ENCODE peak calls at places on chromosomes 4 and X, in nine cellular contexts. One of them, this sample, is unnamed. For H3K9me3, the result is how much of the 10 kb centered on the place peaks cover.

GRCh38 chrX:136250191-136251041 is 784 bp downstream of the MAP7D3 start:
- DNase-seq in right lobe of liver: no peak
- DNase-seq in right cardiac atrium: no peak
- DNase-seq in left ventricle myocardium inferior: no peak
- DNase-seq in stomach: no peak
- DNase-seq in mucosa of descending colon: no peak
- DNase-seq in H9: no peak
- DNase-seq in CD4-positive, alpha-beta T cell: peak
- DNase-seq in heart left ventricle: peak
- DNase-seq in this sample: no peak

GRCh38 chrX:6813836-6814370 is 279.0 kb upstream of the VCX3A start:
- DNase-seq in right lobe of liver: no peak
- DNase-seq in right cardiac atrium: no peak
- DNase-seq in left ventricle myocardium inferior: no peak
- DNase-seq in stomach: no peak
- DNase-seq in mucosa of descending colon: no peak
- DNase-seq in H9: peak
- DNase-seq in CD4-positive, alpha-beta T cell: no peak
- DNase-seq in heart left ventricle: no peak
- DNase-seq in this sample: no peak

GRCh38 chr4:125582302-125582701 is 267.5 kb downstream of the FAT4 start:
- DNase-seq in right lobe of liver: no peak
- DNase-seq in right cardiac atrium: no peak
- DNase-seq in left ventricle myocardium inferior: no peak
- DNase-seq in stomach: no peak
- DNase-seq in mucosa of descending colon: no peak
- DNase-seq in H9: no peak
- DNase-seq in CD4-positive, alpha-beta T cell: no peak
- DNase-seq in heart left ventricle: no peak
- DNase-seq in this sample: no peak

GRCh38 chr4:101753702-101754101 is 36.8 kb upstream of the BANK1 start:
- DNase-seq in right lobe of liver: no peak
- DNase-seq in right cardiac atrium: no peak
- DNase-seq in left ventricle myocardium inferior: no peak
- DNase-seq in stomach: no peak
- DNase-seq in mucosa of descending colon: no peak
- DNase-seq in H9: no peak
- DNase-seq in CD4-positive, alpha-beta T cell: no peak
- DNase-seq in heart left ventricle: no peak
- DNase-seq in this sample: no peak

GRCh38 chrX:68018248-68019203 is 414.8 kb downstream of the OPHN1 start:
- DNase-seq in right lobe of liver: peak
- DNase-seq in right cardiac atrium: no peak
- DNase-seq in left ventricle myocardium inferior: no peak
- DNase-seq in stomach: no peak
- DNase-seq in mucosa of descending colon: no peak
- DNase-seq in H9: peak
- DNase-seq in CD4-positive, alpha-beta T cell: no peak
- DNase-seq in heart left ventricle: no peak
- DNase-seq in this sample: no peak

GRCh38 chrX:153633048-153633447 is 14.0 kb upstream of the DUSP9 start:
- DNase-seq in right lobe of liver: no peak
- DNase-seq in right cardiac atrium: no peak
- DNase-seq in left ventricle myocardium inferior: no peak
- DNase-seq in stomach: no peak
- DNase-seq in mucosa of descending colon: no peak
- DNase-seq in H9: no peak
- DNase-seq in CD4-positive, alpha-beta T cell: no peak
- DNase-seq in heart left ventricle: no peak
- DNase-seq in this sample: no peak

GRCh38 chrX:1554469-1555210 is 17.7 kb upstream of the P2RY8 start:
- DNase-seq in right lobe of liver: no peak
- DNase-seq in right cardiac atrium: no peak
- DNase-seq in left ventricle myocardium inferior: no peak
- DNase-seq in stomach: peak
- DNase-seq in mucosa of descending colon: peak
- DNase-seq in H9: no peak
- DNase-seq in CD4-positive, alpha-beta T cell: peak
- DNase-seq in heart left ventricle: no peak
- DNase-seq in this sample: peak

GRCh38 chr4:98496446-98496845 is 162.0 kb downstream of the TSPAN5 start:
- DNase-seq in right lobe of liver: no peak
- DNase-seq in right cardiac atrium: no peak
- DNase-seq in left ventricle myocardium inferior: no peak
- DNase-seq in stomach: no peak
- DNase-seq in mucosa of descending colon: no peak
- DNase-seq in H9: no peak
- DNase-seq in CD4-positive, alpha-beta T cell: no peak
- DNase-seq in heart left ventricle: no peak
- DNase-seq in this sample: no peak

GRCh38 chr4:90127223-90127705 is at the start of gene CCSER1:
- DNase-seq in right lobe of liver: peak
- DNase-seq in right cardiac atrium: peak
- DNase-seq in left ventricle myocardium inferior: peak
- DNase-seq in stomach: peak
- DNase-seq in mucosa of descending colon: peak
- DNase-seq in H9: peak
- DNase-seq in CD4-positive, alpha-beta T cell: peak
- DNase-seq in heart left ventricle: peak
- DNase-seq in this sample: no peak

GRCh38 chr4:68865178-68865638 is 49.4 kb downstream of the UGT2B10 start:
- DNase-seq in right lobe of liver: no peak
- DNase-seq in right cardiac atrium: no peak
- DNase-seq in left ventricle myocardium inferior: no peak
- DNase-seq in stomach: no peak
- DNase-seq in mucosa of descending colon: no peak
- DNase-seq in H9: no peak
- DNase-seq in CD4-positive, alpha-beta T cell: no peak
- DNase-seq in heart left ventricle: no peak
- DNase-seq in this sample: no peak

GRCh38 chr4:80202190-80202711 is 4.9 kb downstream of the PRDM8 start:
- DNase-seq in right lobe of liver: peak
- DNase-seq in right cardiac atrium: peak
- DNase-seq in left ventricle myocardium inferior: peak
- DNase-seq in stomach: peak
- DNase-seq in mucosa of descending colon: peak
- DNase-seq in H9: peak
- DNase-seq in CD4-positive, alpha-beta T cell: peak
- DNase-seq in heart left ventricle: peak
- DNase-seq in this sample: peak

GRCh38 chr4:104941661-104942062 is 205.0 kb upstream of the TET2 start:
- DNase-seq in right lobe of liver: no peak
- DNase-seq in right cardiac atrium: no peak
- DNase-seq in left ventricle myocardium inferior: no peak
- DNase-seq in stomach: no peak
- DNase-seq in mucosa of descending colon: no peak
- DNase-seq in H9: no peak
- DNase-seq in CD4-positive, alpha-beta T cell: no peak
- DNase-seq in heart left ventricle: no peak
- DNase-seq in this sample: no peak

GRCh38 chr4:122458625-122459024 is 2.1 kb upstream of the IL2 start:
- DNase-seq in right lobe of liver: no peak
- DNase-seq in right cardiac atrium: no peak
- DNase-seq in left ventricle myocardium inferior: no peak
- DNase-seq in stomach: no peak
- DNase-seq in mucosa of descending colon: no peak
- DNase-seq in H9: no peak
- DNase-seq in CD4-positive, alpha-beta T cell: no peak
- DNase-seq in heart left ventricle: no peak
- DNase-seq in this sample: peak

GRCh38 chr4:17817027-17817426 is 6.2 kb downstream of the NCAPG start:
- DNase-seq in right lobe of liver: no peak
- DNase-seq in right cardiac atrium: no peak
- DNase-seq in left ventricle myocardium inferior: no peak
- DNase-seq in stomach: no peak
- DNase-seq in mucosa of descending colon: no peak
- DNase-seq in H9: no peak
- DNase-seq in CD4-positive, alpha-beta T cell: no peak
- DNase-seq in heart left ventricle: no peak
- DNase-seq in this sample: no peak

GRCh38 chrX:14694631-14695030 is 165.3 kb downstream of the GLRA2 start:
- DNase-seq in right lobe of liver: no peak
- DNase-seq in right cardiac atrium: no peak
- DNase-seq in left ventricle myocardium inferior: no peak
- DNase-seq in stomach: no peak
- DNase-seq in mucosa of descending colon: no peak
- DNase-seq in H9: no peak
- DNase-seq in CD4-positive, alpha-beta T cell: no peak
- DNase-seq in heart left ventricle: no peak
- DNase-seq in this sample: no peak

GRCh38 chr4:184992422-184992821 is 25.9 kb upstream of the HELT start:
- DNase-seq in right lobe of liver: no peak
- DNase-seq in right cardiac atrium: no peak
- DNase-seq in left ventricle myocardium inferior: no peak
- DNase-seq in stomach: no peak
- DNase-seq in mucosa of descending colon: no peak
- DNase-seq in H9: no peak
- DNase-seq in CD4-positive, alpha-beta T cell: no peak
- DNase-seq in heart left ventricle: no peak
- DNase-seq in this sample: no peak

GRCh38 chr4:104064650-104065577 is 345.1 kb upstream of the TACR3 start:
- DNase-seq in right lobe of liver: peak
- DNase-seq in right cardiac atrium: peak
- DNase-seq in left ventricle myocardium inferior: peak
- DNase-seq in stomach: peak
- DNase-seq in mucosa of descending colon: no peak
- DNase-seq in H9: peak
- DNase-seq in CD4-positive, alpha-beta T cell: no peak
- DNase-seq in heart left ventricle: peak
- DNase-seq in this sample: no peak

GRCh38 chr4:145081756-145082155 is 16.2 kb downstream of the ANAPC10 start:
- DNase-seq in right lobe of liver: no peak
- DNase-seq in right cardiac atrium: no peak
- DNase-seq in left ventricle myocardium inferior: no peak
- DNase-seq in stomach: no peak
- DNase-seq in mucosa of descending colon: no peak
- DNase-seq in H9: no peak
- DNase-seq in CD4-positive, alpha-beta T cell: no peak
- DNase-seq in heart left ventricle: no peak
- DNase-seq in this sample: no peak

GRCh38 chrX:120664081-120664480 is 34.2 kb upstream of the C1GALT1C1 start:
- DNase-seq in right lobe of liver: no peak
- DNase-seq in right cardiac atrium: no peak
- DNase-seq in left ventricle myocardium inferior: no peak
- DNase-seq in stomach: no peak
- DNase-seq in mucosa of descending colon: no peak
- DNase-seq in H9: no peak
- DNase-seq in CD4-positive, alpha-beta T cell: no peak
- DNase-seq in heart left ventricle: no peak
- DNase-seq in this sample: no peak

GRCh38 chr4:27684501-27685077 is 823.9 kb downstream of the STIM2 start:
- DNase-seq in right lobe of liver: peak
- DNase-seq in right cardiac atrium: peak
- DNase-seq in left ventricle myocardium inferior: peak
- DNase-seq in stomach: peak
- DNase-seq in mucosa of descending colon: no peak
- DNase-seq in H9: peak
- DNase-seq in CD4-positive, alpha-beta T cell: no peak
- DNase-seq in heart left ventricle: peak
- DNase-seq in this sample: no peak

DNA sequence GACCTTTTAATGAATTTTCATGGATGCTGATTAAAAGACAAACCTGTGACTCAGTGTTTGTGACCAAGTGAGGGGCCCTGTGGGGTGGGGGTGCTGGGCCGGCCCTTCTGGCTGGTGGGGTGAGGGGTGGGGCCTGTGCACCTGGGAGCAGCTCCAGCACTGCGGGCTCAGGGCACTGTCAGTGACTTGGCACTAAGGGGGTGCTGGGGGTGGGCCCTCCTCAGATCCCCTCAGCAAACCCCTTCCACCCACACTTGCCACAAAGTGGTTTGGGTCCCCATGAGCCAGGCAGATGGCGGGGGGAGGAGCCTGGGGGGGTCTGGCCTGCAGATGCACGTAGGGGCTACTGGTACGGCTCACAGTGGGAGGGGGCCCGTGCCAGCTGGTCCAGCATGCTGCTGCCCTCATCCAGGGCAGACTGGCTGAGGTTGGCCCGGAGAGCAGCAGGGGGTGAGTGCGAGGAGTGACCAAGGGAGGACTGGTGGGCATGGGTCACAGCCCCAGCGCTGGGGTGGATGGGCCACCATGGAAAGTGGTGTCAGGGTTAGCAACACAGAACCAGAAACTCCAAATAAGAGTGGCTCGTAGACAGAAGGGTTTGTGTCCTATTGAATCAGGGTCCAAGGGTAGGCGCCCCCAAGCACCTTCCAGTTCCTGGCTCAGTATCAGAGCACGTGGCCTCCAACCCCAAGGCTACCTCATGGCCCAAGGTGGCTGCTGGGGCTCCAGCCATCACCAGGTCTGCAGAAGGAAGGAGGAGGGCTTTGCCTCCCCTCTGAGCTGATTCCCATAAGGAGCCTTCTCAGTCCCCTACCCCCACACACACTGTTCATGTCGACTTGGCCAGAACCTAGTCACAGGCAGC is 10.1 kb downstream of the NKX1-1 start:
- DNase-seq in right lobe of liver: peak
- DNase-seq in right cardiac atrium: peak
- DNase-seq in left ventricle myocardium inferior: peak
- DNase-seq in stomach: no peak
- DNase-seq in mucosa of descending colon: peak
- DNase-seq in H9: no peak
- DNase-seq in CD4-positive, alpha-beta T cell: no peak
- DNase-seq in heart left ventricle: no peak
- DNase-seq in this sample: no peak
- H3K9me3 ChIP-seq in right lobe of liver: under half
- H3K9me3 ChIP-seq in right cardiac atrium: under half
- H3K9me3 ChIP-seq in left ventricle myocardium inferior: under half
- H3K9me3 ChIP-seq in stomach: under half
- H3K9me3 ChIP-seq in mucosa of descending colon: under half
- H3K9me3 ChIP-seq in H9: under half
- H3K9me3 ChIP-seq in CD4-positive, alpha-beta T cell: under half
- H3K9me3 ChIP-seq in heart left ventricle: under half
- H3K9me3 ChIP-seq in this sample: under half

GRCh38 chr4:29295280-29295679 is 1424.9 kb upstream of the PCDH7 start:
- DNase-seq in right lobe of liver: no peak
- DNase-seq in right cardiac atrium: no peak
- DNase-seq in left ventricle myocardium inferior: no peak
- DNase-seq in stomach: no peak
- DNase-seq in mucosa of descending colon: no peak
- DNase-seq in H9: no peak
- DNase-seq in CD4-positive, alpha-beta T cell: no peak
- DNase-seq in heart left ventricle: no peak
- DNase-seq in this sample: no peak
- H3K9me3 ChIP-seq in right lobe of liver: under half
- H3K9me3 ChIP-seq in right cardiac atrium: under half
- H3K9me3 ChIP-seq in left ventricle myocardium inferior: under half
- H3K9me3 ChIP-seq in stomach: under half
- H3K9me3 ChIP-seq in mucosa of descending colon: under half
- H3K9me3 ChIP-seq in H9: under half
- H3K9me3 ChIP-seq in CD4-positive, alpha-beta T cell: under half
- H3K9me3 ChIP-seq in heart left ventricle: under half
- H3K9me3 ChIP-seq in this sample: under half

GRCh38 chr4:12122316-12122715 is 693.6 kb upstream of the HS3ST1 start:
- DNase-seq in right lobe of liver: no peak
- DNase-seq in right cardiac atrium: no peak
- DNase-seq in left ventricle myocardium inferior: no peak
- DNase-seq in stomach: no peak
- DNase-seq in mucosa of descending colon: no peak
- DNase-seq in H9: no peak
- DNase-seq in CD4-positive, alpha-beta T cell: no peak
- DNase-seq in heart left ventricle: no peak
- DNase-seq in this sample: no peak
- H3K9me3 ChIP-seq in right lobe of liver: under half
- H3K9me3 ChIP-seq in right cardiac atrium: under half
- H3K9me3 ChIP-seq in left ventricle myocardium inferior: under half
- H3K9me3 ChIP-seq in stomach: under half
- H3K9me3 ChIP-seq in mucosa of descending colon: under half
- H3K9me3 ChIP-seq in H9: under half
- H3K9me3 ChIP-seq in CD4-positive, alpha-beta T cell: under half
- H3K9me3 ChIP-seq in heart left ventricle: under half
- H3K9me3 ChIP-seq in this sample: under half

GRCh38 chr4:453267-453666 is 45.7 kb downstream of the ZNF721 start:
- DNase-seq in right lobe of liver: no peak
- DNase-seq in right cardiac atrium: no peak
- DNase-seq in left ventricle myocardium inferior: no peak
- DNase-seq in stomach: no peak
- DNase-seq in mucosa of descending colon: no peak
- DNase-seq in H9: no peak
- DNase-seq in CD4-positive, alpha-beta T cell: no peak
- DNase-seq in heart left ventricle: no peak
- DNase-seq in this sample: no peak
- H3K9me3 ChIP-seq in right lobe of liver: under half
- H3K9me3 ChIP-seq in right cardiac atrium: under half
- H3K9me3 ChIP-seq in left ventricle myocardium inferior: half or more
- H3K9me3 ChIP-seq in stomach: half or more
- H3K9me3 ChIP-seq in mucosa of descending colon: half or more
- H3K9me3 ChIP-seq in H9: half or more
- H3K9me3 ChIP-seq in CD4-positive, alpha-beta T cell: half or more
- H3K9me3 ChIP-seq in heart left ventricle: half or more
- H3K9me3 ChIP-seq in this sample: half or more